ENCODE peak calls at places on chromosome X, in ten cellular contexts. One of them, this sample, is unnamed.

GRCh38 chrX:85897376-85898110 is 149.8 kb downstream of the CHM start:
- DNase-seq in endodermal cell: no peak
- DNase-seq in epithelial cell of esophagus: no peak
- DNase-seq in body of pancreas: no peak
- DNase-seq in lung: no peak
- DNase-seq in kidney: no peak
- DNase-seq in hepatocyte: no peak
- DNase-seq in foreskin fibroblast: no peak
- DNase-seq in testis: no peak
- DNase-seq in astrocyte of the cerebellum: no peak
- DNase-seq in this sample: no peak

GRCh38 chrX:20693071-20693470 is 426.4 kb upstream of the RPS6KA3 start:
- DNase-seq in endodermal cell: no peak
- DNase-seq in epithelial cell of esophagus: no peak
- DNase-seq in body of pancreas: no peak
- DNase-seq in lung: no peak
- DNase-seq in kidney: no peak
- DNase-seq in hepatocyte: no peak
- DNase-seq in foreskin fibroblast: peak
- DNase-seq in testis: no peak
- DNase-seq in astrocyte of the cerebellum: no peak
- DNase-seq in this sample: no peak

GRCh38 chrX:49627030-49627777 is 28.4 kb downstream of the GAGE1 start:
- DNase-seq in endodermal cell: peak
- DNase-seq in epithelial cell of esophagus: peak
- DNase-seq in body of pancreas: no peak
- DNase-seq in lung: no peak
- DNase-seq in kidney: no peak
- DNase-seq in hepatocyte: no peak
- DNase-seq in foreskin fibroblast: no peak
- DNase-seq in testis: peak
- DNase-seq in astrocyte of the cerebellum: no peak
- DNase-seq in this sample: no peak

GRCh38 chrX:137483554-137483953 is 82.4 kb upstream of the ZIC3 start:
- DNase-seq in endodermal cell: no peak
- DNase-seq in epithelial cell of esophagus: no peak
- DNase-seq in body of pancreas: no peak
- DNase-seq in lung: no peak
- DNase-seq in kidney: no peak
- DNase-seq in hepatocyte: no peak
- DNase-seq in foreskin fibroblast: no peak
- DNase-seq in testis: no peak
- DNase-seq in astrocyte of the cerebellum: no peak
- DNase-seq in this sample: no peak

GRCh38 chrX:136344321-136344720 is 43.6 kb downstream of the ADGRG4 start:
- DNase-seq in endodermal cell: no peak
- DNase-seq in epithelial cell of esophagus: no peak
- DNase-seq in body of pancreas: no peak
- DNase-seq in lung: no peak
- DNase-seq in kidney: no peak
- DNase-seq in hepatocyte: no peak
- DNase-seq in foreskin fibroblast: no peak
- DNase-seq in testis: no peak
- DNase-seq in astrocyte of the cerebellum: no peak
- DNase-seq in this sample: no peak

GRCh38 chrX:84187501-84188319 is at the start of gene RPS6KA6:
- DNase-seq in endodermal cell: peak
- DNase-seq in epithelial cell of esophagus: peak
- DNase-seq in body of pancreas: peak
- DNase-seq in lung: no peak
- DNase-seq in kidney: peak
- DNase-seq in hepatocyte: peak
- DNase-seq in foreskin fibroblast: no peak
- DNase-seq in testis: peak
- DNase-seq in astrocyte of the cerebellum: no peak
- DNase-seq in this sample: peak

GRCh38 chrX:39969826-39970569 is 127.8 kb downstream of the BCOR start:
- DNase-seq in endodermal cell: no peak
- DNase-seq in epithelial cell of esophagus: no peak
- DNase-seq in body of pancreas: no peak
- DNase-seq in lung: no peak
- DNase-seq in kidney: no peak
- DNase-seq in hepatocyte: no peak
- DNase-seq in foreskin fibroblast: no peak
- DNase-seq in testis: no peak
- DNase-seq in astrocyte of the cerebellum: no peak
- DNase-seq in this sample: peak

GRCh38 chrX:22122510-22122909 is 90.4 kb downstream of the PHEX start:
- DNase-seq in endodermal cell: no peak
- DNase-seq in epithelial cell of esophagus: peak
- DNase-seq in body of pancreas: peak
- DNase-seq in lung: no peak
- DNase-seq in kidney: no peak
- DNase-seq in hepatocyte: no peak
- DNase-seq in foreskin fibroblast: peak
- DNase-seq in testis: no peak
- DNase-seq in astrocyte of the cerebellum: peak
- DNase-seq in this sample: no peak

GRCh38 chrX:115013705-115014104 is 3.7 kb downstream of the IL13RA2 start:
- DNase-seq in endodermal cell: no peak
- DNase-seq in epithelial cell of esophagus: peak
- DNase-seq in body of pancreas: no peak
- DNase-seq in lung: no peak
- DNase-seq in kidney: no peak
- DNase-seq in hepatocyte: no peak
- DNase-seq in foreskin fibroblast: no peak
- DNase-seq in testis: no peak
- DNase-seq in astrocyte of the cerebellum: no peak
- DNase-seq in this sample: no peak

GRCh38 chrX:115021121-115021520 is 3.7 kb upstream of the IL13RA2 start:
- DNase-seq in endodermal cell: no peak
- DNase-seq in epithelial cell of esophagus: no peak
- DNase-seq in body of pancreas: no peak
- DNase-seq in lung: no peak
- DNase-seq in kidney: no peak
- DNase-seq in hepatocyte: no peak
- DNase-seq in foreskin fibroblast: no peak
- DNase-seq in testis: no peak
- DNase-seq in astrocyte of the cerebellum: no peak
- DNase-seq in this sample: no peak

GRCh38 chrX:115018944-115019343 is 1.5 kb upstream of the IL13RA2 start:
- DNase-seq in endodermal cell: no peak
- DNase-seq in epithelial cell of esophagus: peak
- DNase-seq in body of pancreas: no peak
- DNase-seq in lung: no peak
- DNase-seq in kidney: no peak
- DNase-seq in hepatocyte: no peak
- DNase-seq in foreskin fibroblast: peak
- DNase-seq in testis: no peak
- DNase-seq in astrocyte of the cerebellum: no peak
- DNase-seq in this sample: no peak

GRCh38 chrX:115017455-115017854 is at the start of gene IL13RA2:
- DNase-seq in endodermal cell: no peak
- DNase-seq in epithelial cell of esophagus: no peak
- DNase-seq in body of pancreas: no peak
- DNase-seq in lung: no peak
- DNase-seq in kidney: no peak
- DNase-seq in hepatocyte: no peak
- DNase-seq in foreskin fibroblast: no peak
- DNase-seq in testis: no peak
- DNase-seq in astrocyte of the cerebellum: no peak
- DNase-seq in this sample: no peak

DNA sequence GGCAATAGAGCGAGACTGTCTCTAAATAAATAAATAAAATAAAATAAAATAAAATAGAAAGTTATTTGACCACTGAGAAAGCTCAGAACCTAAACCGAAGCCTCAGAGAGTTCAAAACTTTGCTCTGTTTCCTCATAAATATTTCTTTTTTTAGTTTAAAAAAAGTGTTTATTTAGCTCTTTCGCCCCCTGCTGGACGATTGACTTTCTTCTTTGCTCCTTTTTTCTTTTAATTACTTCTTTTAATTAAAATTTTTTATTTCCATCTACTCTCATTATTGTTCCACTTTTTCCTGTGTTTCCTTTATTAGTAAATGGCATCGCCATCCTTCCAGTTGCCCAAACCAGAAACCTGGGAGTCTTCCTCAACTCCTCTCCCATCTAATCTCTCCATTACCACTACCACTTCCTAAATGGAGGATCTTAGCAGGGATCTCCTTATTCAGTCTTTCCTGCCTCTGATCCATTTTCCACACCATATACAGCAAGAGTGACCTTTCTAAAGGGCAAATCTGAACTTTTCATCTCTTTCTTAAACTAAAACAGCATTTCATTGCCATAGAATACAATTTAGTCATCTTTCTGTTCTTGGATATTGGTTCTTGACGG is 728 bp upstream of the IL13RA2 start:
- DNase-seq in endodermal cell: peak
- DNase-seq in epithelial cell of esophagus: no peak
- DNase-seq in body of pancreas: no peak
- DNase-seq in lung: no peak
- DNase-seq in kidney: no peak
- DNase-seq in hepatocyte: peak
- DNase-seq in foreskin fibroblast: no peak
- DNase-seq in testis: peak
- DNase-seq in astrocyte of the cerebellum: no peak
- DNase-seq in this sample: no peak
- TF ChIP-seq CTCF in endodermal cell: peak
- TF ChIP-seq CTCF in epithelial cell of esophagus: peak
- TF ChIP-seq CTCF in body of pancreas: no peak
- TF ChIP-seq CTCF in lung: no peak
- TF ChIP-seq CTCF in kidney: no peak
- TF ChIP-seq CTCF in hepatocyte: peak
- TF ChIP-seq CTCF in foreskin fibroblast: no peak
- TF ChIP-seq CTCF in testis: no peak
- TF ChIP-seq CTCF in astrocyte of the cerebellum: no peak
- TF ChIP-seq CTCF in this sample: no peak

GRCh38 chrX:132023896-132024386 is 839 bp downstream of the STK26 start:
- DNase-seq in endodermal cell: no peak
- DNase-seq in epithelial cell of esophagus: peak
- DNase-seq in body of pancreas: no peak
- DNase-seq in lung: peak
- DNase-seq in kidney: no peak
- DNase-seq in hepatocyte: no peak
- DNase-seq in foreskin fibroblast: no peak
- DNase-seq in testis: peak
- DNase-seq in astrocyte of the cerebellum: no peak
- DNase-seq in this sample: no peak

GRCh38 chrX:132023117-132023895 is at the start of gene STK26:
- DNase-seq in endodermal cell: peak
- DNase-seq in epithelial cell of esophagus: peak
- DNase-seq in body of pancreas: peak
- DNase-seq in lung: peak
- DNase-seq in kidney: peak
- DNase-seq in hepatocyte: peak
- DNase-seq in foreskin fibroblast: peak
- DNase-seq in testis: peak
- DNase-seq in astrocyte of the cerebellum: peak
- DNase-seq in this sample: peak

GRCh38 chrX:132025085-132025484 is 2.0 kb downstream of the STK26 start:
- DNase-seq in endodermal cell: no peak
- DNase-seq in epithelial cell of esophagus: peak
- DNase-seq in body of pancreas: no peak
- DNase-seq in lung: no peak
- DNase-seq in kidney: no peak
- DNase-seq in hepatocyte: no peak
- DNase-seq in foreskin fibroblast: no peak
- DNase-seq in testis: no peak
- DNase-seq in astrocyte of the cerebellum: no peak
- DNase-seq in this sample: no peak

GRCh38 chrX:132022863-132023116 is 312 bp upstream of the STK26 start:
- DNase-seq in endodermal cell: no peak
- DNase-seq in epithelial cell of esophagus: no peak
- DNase-seq in body of pancreas: no peak
- DNase-seq in lung: no peak
- DNase-seq in kidney: no peak
- DNase-seq in hepatocyte: no peak
- DNase-seq in foreskin fibroblast: no peak
- DNase-seq in testis: no peak
- DNase-seq in astrocyte of the cerebellum: no peak
- DNase-seq in this sample: no peak

GRCh38 chrX:132022115-132022862 is 813 bp upstream of the STK26 start:
- DNase-seq in endodermal cell: no peak
- DNase-seq in epithelial cell of esophagus: peak
- DNase-seq in body of pancreas: peak
- DNase-seq in lung: no peak
- DNase-seq in kidney: no peak
- DNase-seq in hepatocyte: no peak
- DNase-seq in foreskin fibroblast: no peak
- DNase-seq in testis: no peak
- DNase-seq in astrocyte of the cerebellum: no peak
- DNase-seq in this sample: no peak
- TF ChIP-seq CTCF in endodermal cell: peak
- TF ChIP-seq CTCF in epithelial cell of esophagus: peak
- TF ChIP-seq CTCF in body of pancreas: no peak
- TF ChIP-seq CTCF in lung: no peak
- TF ChIP-seq CTCF in kidney: no peak
- TF ChIP-seq CTCF in hepatocyte: peak
- TF ChIP-seq CTCF in foreskin fibroblast: peak
- TF ChIP-seq CTCF in testis: no peak
- TF ChIP-seq CTCF in astrocyte of the cerebellum: peak
- TF ChIP-seq CTCF in this sample: peak

GRCh38 chrX:318739-319578 is at the start of gene GTPBP6:
- DNase-seq in endodermal cell: peak
- DNase-seq in epithelial cell of esophagus: peak
- DNase-seq in body of pancreas: peak
- DNase-seq in lung: peak
- DNase-seq in kidney: peak
- DNase-seq in hepatocyte: peak
- DNase-seq in foreskin fibroblast: peak
- DNase-seq in testis: peak
- DNase-seq in astrocyte of the cerebellum: peak
- DNase-seq in this sample: peak
- TF ChIP-seq CTCF in endodermal cell: peak
- TF ChIP-seq CTCF in epithelial cell of esophagus: peak
- TF ChIP-seq CTCF in body of pancreas: peak
- TF ChIP-seq CTCF in lung: peak
- TF ChIP-seq CTCF in kidney: no peak
- TF ChIP-seq CTCF in hepatocyte: peak
- TF ChIP-seq CTCF in foreskin fibroblast: peak
- TF ChIP-seq CTCF in testis: peak
- TF ChIP-seq CTCF in astrocyte of the cerebellum: peak
- TF ChIP-seq CTCF in this sample: peak

GRCh38 chrX:68945081-68945602 is 116.3 kb downstream of the EFNB1 start:
- DNase-seq in endodermal cell: no peak
- DNase-seq in epithelial cell of esophagus: no peak
- DNase-seq in body of pancreas: no peak
- DNase-seq in lung: peak
- DNase-seq in kidney: no peak
- DNase-seq in hepatocyte: no peak
- DNase-seq in foreskin fibroblast: no peak
- DNase-seq in testis: no peak
- DNase-seq in astrocyte of the cerebellum: no peak
- DNase-seq in this sample: no peak

GRCh38 chrX:68947882-68948605 is 119.2 kb downstream of the EFNB1 start:
- DNase-seq in endodermal cell: no peak
- DNase-seq in epithelial cell of esophagus: no peak
- DNase-seq in body of pancreas: no peak
- DNase-seq in lung: peak
- DNase-seq in kidney: no peak
- DNase-seq in hepatocyte: no peak
- DNase-seq in foreskin fibroblast: peak
- DNase-seq in testis: no peak
- DNase-seq in astrocyte of the cerebellum: no peak
- DNase-seq in this sample: no peak

GRCh38 chrX:68942797-68943196 is 114.0 kb downstream of the EFNB1 start:
- DNase-seq in endodermal cell: peak
- DNase-seq in epithelial cell of esophagus: no peak
- DNase-seq in body of pancreas: no peak
- DNase-seq in lung: no peak
- DNase-seq in kidney: no peak
- DNase-seq in hepatocyte: no peak
- DNase-seq in foreskin fibroblast: no peak
- DNase-seq in testis: no peak
- DNase-seq in astrocyte of the cerebellum: no peak
- DNase-seq in this sample: no peak

GRCh38 chrX:68944211-68944610 is 115.4 kb downstream of the EFNB1 start:
- DNase-seq in endodermal cell: peak
- DNase-seq in epithelial cell of esophagus: no peak
- DNase-seq in body of pancreas: no peak
- DNase-seq in lung: peak
- DNase-seq in kidney: no peak
- DNase-seq in hepatocyte: no peak
- DNase-seq in foreskin fibroblast: no peak
- DNase-seq in testis: no peak
- DNase-seq in astrocyte of the cerebellum: no peak
- DNase-seq in this sample: no peak

DNA sequence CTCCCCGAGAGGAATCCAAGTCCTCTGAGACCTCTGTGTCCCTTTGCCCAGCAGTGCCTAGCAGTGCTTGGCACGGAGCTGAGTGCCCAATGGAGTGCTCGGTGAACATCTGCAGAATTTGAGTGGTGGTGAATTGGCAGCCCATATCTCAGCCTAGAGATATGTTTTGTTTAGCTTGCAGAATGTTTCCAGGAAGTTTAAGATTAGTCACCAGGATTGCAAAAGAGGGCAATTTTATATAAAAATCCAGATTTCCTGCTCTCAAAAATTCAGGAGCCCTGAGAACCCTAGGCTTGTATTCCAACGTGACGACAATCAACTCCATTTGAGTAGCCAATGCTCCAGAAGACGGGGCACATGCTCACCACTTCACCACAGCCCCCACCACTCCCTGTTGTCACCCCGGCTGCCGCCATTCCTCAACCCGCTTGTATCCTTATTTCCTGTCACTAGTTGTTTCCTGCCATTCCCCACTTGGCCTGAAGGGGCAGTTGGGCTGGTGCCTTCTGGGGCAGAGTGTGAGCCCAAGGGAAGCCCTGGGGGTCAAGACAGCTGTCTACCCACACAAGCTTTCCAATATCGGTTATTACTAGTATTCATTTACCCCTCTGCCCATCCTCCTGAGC is 116.9 kb downstream of the EFNB1 start:
- DNase-seq in endodermal cell: peak
- DNase-seq in epithelial cell of esophagus: peak
- DNase-seq in body of pancreas: no peak
- DNase-seq in lung: peak
- DNase-seq in kidney: no peak
- DNase-seq in hepatocyte: no peak
- DNase-seq in foreskin fibroblast: peak
- DNase-seq in testis: no peak
- DNase-seq in astrocyte of the cerebellum: no peak
- DNase-seq in this sample: no peak
- TF ChIP-seq CTCF in endodermal cell: peak
- TF ChIP-seq CTCF in epithelial cell of esophagus: peak
- TF ChIP-seq CTCF in body of pancreas: peak
- TF ChIP-seq CTCF in lung: no peak
- TF ChIP-seq CTCF in kidney: no peak
- TF ChIP-seq CTCF in hepatocyte: no peak
- TF ChIP-seq CTCF in foreskin fibroblast: peak
- TF ChIP-seq CTCF in testis: no peak
- TF ChIP-seq CTCF in astrocyte of the cerebellum: peak
- TF ChIP-seq CTCF in this sample: no peak